ENCODE peak calls at places on chromosome 21, in four cellular contexts. E, V, O and G are unnamed samples.
A peak's percentile ranks its signal among the peaks of the same experiment; 100 is the strongest.

GRCh38 chr21:29613021-29613420 is 314.3 kb downstream of the BACH1 start:
- DNase-seq in E (no peak), V (peak; percentile 10), O (no peak), G (no peak)

GRCh38 chr21:17823846-17824245 is 4.7 kb upstream of the C21orf91 start:
- DNase-seq in E (no peak), V (no peak), O (no peak), G (no peak)

GRCh38 chr21:38075833-38076567 is 159.7 kb upstream of the KCNJ6 start:
- DNase-seq in E (peak; percentile 12), V (no peak), O (no peak), G (peak; percentile 7)

GRCh38 chr21:28427356-28428022 is 565.2 kb downstream of the LTN1 start:
- DNase-seq in E (peak; percentile 71), V (peak; percentile 61), O (no peak), G (no peak)

GRCh38 chr21:31531967-31532366 is 127.5 kb upstream of the SOD1 start:
- DNase-seq in E (no peak), V (no peak), O (no peak), G (no peak)

GRCh38 chr21:37915941-37916794 is at the start of gene KCNJ6:
- DNase-seq in E (no peak), V (peak; percentile 82), O (no peak), G (peak; percentile 80)

GRCh38 chr21:41361786-41362604 is at the start of gene MX2:
- DNase-seq in E (peak; percentile 48), V (peak; percentile 86), O (no peak), G (peak; percentile 68)

GRCh38 chr21:28436286-28436932 is 556.3 kb downstream of the LTN1 start:
- DNase-seq in E (peak; percentile 79), V (peak; percentile 81), O (no peak), G (peak; percentile 45)

GRCh38 chr21:39687069-39687468 is 57.9 kb upstream of the IGSF5 start:
- DNase-seq in E (no peak), V (no peak), O (no peak), G (no peak)

GRCh38 chr21:30194701-30195299 is 21.1 kb downstream of the CLDN8 start:
- DNase-seq in E (peak; percentile 76), V (peak; percentile 50), O (no peak), G (peak; percentile 67)

GRCh38 chr21:42614811-42615342 is 38.5 kb upstream of the PDE9A start:
- DNase-seq in E (peak; percentile 75), V (peak; percentile 29), O (no peak), G (peak; percentile 68)
- TF ChIP-seq EZH2phosphoT487 in E (no peak), V (no peak), O (no peak), G (no peak)

DNA sequence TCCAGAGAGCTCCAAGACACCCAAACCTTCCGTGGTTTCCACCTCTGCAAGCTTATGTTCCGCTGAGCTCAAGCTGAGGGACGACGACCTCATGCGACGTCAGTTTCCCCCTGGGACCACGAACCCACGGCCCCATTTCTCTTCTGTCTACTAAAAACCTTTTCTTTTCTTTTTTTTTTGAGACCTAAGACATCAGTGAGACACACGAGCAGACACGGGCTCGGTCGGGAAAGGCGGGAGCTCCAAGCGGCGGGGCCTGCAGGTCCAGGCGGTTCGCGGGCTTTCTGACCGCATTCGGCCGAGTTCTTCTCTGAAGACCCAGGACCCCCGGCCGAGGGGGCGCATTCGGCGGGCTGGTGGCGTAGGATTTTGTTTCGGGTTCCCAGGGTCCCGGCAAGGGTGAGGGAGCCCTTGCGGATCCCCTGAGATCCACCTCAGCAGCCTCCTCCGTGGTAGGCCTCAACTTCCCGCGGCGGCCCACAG is 402 bp downstream of the C21orf58 start:
- DNase-seq in E (no peak), V (peak; percentile 60), O (no peak), G (peak; percentile 44)
- TF ChIP-seq EZH2phosphoT487 in E (no peak), V (no peak), O (no peak), G (no peak)

GRCh38 chr21:44379991-44380865 is 26.8 kb downstream of the TRPM2 start:
- DNase-seq in E (no peak), V (no peak), O (no peak), G (no peak)

GRCh38 chr21:44377922-44378645 is 24.7 kb downstream of the TRPM2 start:
- DNase-seq in E (no peak), V (no peak), O (no peak), G (no peak)

GRCh38 chr21:44377201-44377921 is 23.9 kb downstream of the TRPM2 start:
- DNase-seq in E (no peak), V (no peak), O (no peak), G (no peak)

GRCh38 chr21:44380876-44381275 is 27.5 kb downstream of the TRPM2 start:
- DNase-seq in E (no peak), V (no peak), O (no peak), G (no peak)

GRCh38 chr21:44378646-44379581 is 25.5 kb downstream of the TRPM2 start:
- DNase-seq in E (no peak), V (no peak), O (no peak), G (no peak)
- TF ChIP-seq EZH2phosphoT487 in E (no peak), V (no peak), O (no peak), G (no peak)

GRCh38 chr21:36839735-36840134 is 126.7 kb downstream of the HLCS start:
- DNase-seq in E (no peak), V (no peak), O (no peak), G (no peak)
- TF ChIP-seq EZH2phosphoT487 in E (no peak), V (no peak), O (no peak), G (no peak)

DNA sequence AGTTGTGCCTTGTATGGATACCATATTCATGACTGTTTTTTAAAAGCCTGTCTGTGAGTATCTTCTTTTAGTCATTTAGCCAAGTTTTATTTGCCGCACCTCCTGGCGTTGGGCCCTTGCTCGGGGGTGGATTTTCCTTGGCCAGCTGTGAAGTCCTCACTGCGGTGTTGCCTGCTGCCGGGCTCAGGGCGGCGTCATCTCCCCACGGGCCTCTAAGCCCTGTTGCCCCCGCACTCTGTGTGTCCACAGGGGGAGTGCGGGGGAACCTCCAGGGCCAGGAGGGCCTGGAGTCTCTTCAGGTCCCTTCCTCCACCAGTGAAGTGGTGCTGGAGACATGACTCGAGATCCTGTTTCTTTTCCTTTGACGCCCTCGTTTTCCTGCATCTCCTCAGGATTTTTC is 65.8 kb upstream of the DIP2A start:
- DNase-seq in E (no peak), V (peak; percentile 96), O (no peak), G (no peak)
- TF ChIP-seq EZH2phosphoT487 in E (no peak), V (no peak), O (no peak), G (no peak)

GRCh38 chr21:43728467-43729390 is 9.8 kb downstream of the PDXK start:
- DNase-seq in E (peak; percentile 92), V (peak; percentile 99), O (peak; percentile 42), G (peak; percentile 97)

GRCh38 chr21:43723648-43724047 is 4.7 kb downstream of the PDXK start:
- DNase-seq in E (no peak), V (no peak), O (no peak), G (peak; percentile 5)

GRCh38 chr21:43731476-43731875 is 12.5 kb downstream of the PDXK start:
- DNase-seq in E (no peak), V (no peak), O (no peak), G (peak; percentile 80)

GRCh38 chr21:43727571-43728466 is 8.9 kb downstream of the PDXK start:
- DNase-seq in E (peak; percentile 56), V (peak; percentile 36), O (no peak), G (no peak)

GRCh38 chr21:43726686-43727570 is 8.0 kb downstream of the PDXK start:
- DNase-seq in E (no peak), V (no peak), O (no peak), G (no peak)
- TF ChIP-seq EZH2phosphoT487 in E (no peak), V (no peak), O (no peak), G (no peak)

GRCh38 chr21:36320421-36321324 is 676 bp downstream of the MORC3 start:
- DNase-seq in E (peak; percentile 70), V (peak; percentile 88), O (peak; percentile 28), G (peak; percentile 80)
- TF ChIP-seq EZH2phosphoT487 in E (no peak), V (no peak), O (no peak), G (no peak)

GRCh38 chr21:42782723-42783247 is 96.6 kb downstream of the WDR4 start:
- DNase-seq in E (no peak), V (no peak), O (no peak), G (no peak)

GRCh38 chr21:42784276-42784675 is 95.1 kb downstream of the WDR4 start:
- DNase-seq in E (no peak), V (no peak), O (no peak), G (no peak)

GRCh38 chr21:42779431-42779861 is 99.9 kb downstream of the WDR4 start:
- DNase-seq in E (no peak), V (no peak), O (no peak), G (no peak)

GRCh38 chr21:42781150-42781980 is 98.0 kb downstream of the WDR4 start:
- DNase-seq in E (peak; percentile 36), V (peak; percentile 23), O (no peak), G (peak; percentile 70)

GRCh38 chr21:42781981-42782722 is 97.2 kb downstream of the WDR4 start:
- DNase-seq in E (no peak), V (no peak), O (no peak), G (no peak)
- TF ChIP-seq EZH2phosphoT487 in E (no peak), V (no peak), O (no peak), G (no peak)

GRCh38 chr21:25964009-25964408 is 206.6 kb downstream of the APP start:
- DNase-seq in E (peak; percentile 66), V (no peak), O (no peak), G (no peak)

GRCh38 chr21:25970254-25970930 is 200.2 kb downstream of the APP start:
- DNase-seq in E (peak; percentile 66), V (no peak), O (no peak), G (no peak)

GRCh38 chr21:25966308-25966707 is 204.3 kb downstream of the APP start:
- DNase-seq in E (peak; percentile 84), V (no peak), O (no peak), G (no peak)

GRCh38 chr21:25964926-25965325 is 205.6 kb downstream of the APP start:
- DNase-seq in E (no peak), V (no peak), O (no peak), G (no peak)

GRCh38 chr21:25967566-25968438 is 202.8 kb downstream of the APP start:
- DNase-seq in E (no peak), V (no peak), O (no peak), G (no peak)
- TF ChIP-seq EZH2phosphoT487 in E (no peak), V (no peak), O (no peak), G (no peak)